ENCODE peak calls at places on chromosomes 2 and 18, in five cellular contexts. W, H, S, K and C are unnamed samples.

GRCh38 chr2:39688181-39688580 is 22.5 kb downstream of the TMEM178A start:
- DNase-seq in W (no peak), K (no peak), H (no peak), S (no peak), C (no peak)

GRCh38 chr2:11254100-11254536 is 90.3 kb downstream of the ROCK2 start:
- DNase-seq in W (no peak), S (no peak), K (no peak), H (no peak), C (no peak)

GRCh38 chr2:74036010-74036409 is 51.3 kb downstream of the TET3 start:
- DNase-seq in W (no peak), S (no peak), K (no peak), H (no peak), C (no peak)

GRCh38 chr18:77168666-77169358 is 36.2 kb upstream of the MBP start:
- DNase-seq in H (no peak), S (no peak), K (no peak), W (no peak), C (no peak)

GRCh38 chr18:13284330-13285027 is 65.9 kb downstream of the LDLRAD4 start:
- DNase-seq in W (no peak), K (no peak), S (no peak), H (no peak), C (no peak)

GRCh38 chr2:149953627-149954026 is 366.1 kb upstream of the MMADHC start:
- DNase-seq in S (no peak), H (no peak), W (no peak), K (no peak), C (no peak)

GRCh38 chr2:199757466-199757865 is 93.5 kb downstream of the FTCDNL1 start:
- DNase-seq in W (no peak), K (no peak), S (no peak), H (no peak), C (no peak)

GRCh38 chr2:181952413-181953226 is 33.0 kb upstream of the PPP1R1C start:
- DNase-seq in S (peak), H (no peak), K (no peak), W (no peak), C (no peak)

GRCh38 chr2:238483656-238484055 is 56.9 kb downstream of the ASB1 start:
- DNase-seq in H (no peak), W (no peak), K (no peak), S (no peak), C (no peak)

GRCh38 chr18:1252534-1252933 is 347.9 kb downstream of the ADCYAP1 start:
- DNase-seq in S (no peak), K (no peak), H (no peak), W (no peak), C (no peak)

GRCh38 chr18:6757966-6758365 is 28.4 kb downstream of the ARHGAP28 start:
- DNase-seq in W (no peak), K (peak), H (no peak), S (no peak), C (no peak)

GRCh38 chr18:78979058-78979680 is 449 bp upstream of the SALL3 start:
- DNase-seq in K (no peak), W (no peak), S (peak), H (no peak), C (no peak)

GRCh38 chr2:12284037-12284436 is 432.7 kb upstream of the TRIB2 start:
- DNase-seq in H (no peak), W (no peak), S (no peak), K (no peak), C (no peak)

GRCh38 chr2:239262484-239263230 is 138.2 kb downstream of the HDAC4 start:
- DNase-seq in W (no peak), K (no peak), S (no peak), H (no peak), C (no peak)

GRCh38 chr2:191645807-191646611 is 31.9 kb upstream of the NABP1 start:
- DNase-seq in K (no peak), H (peak), S (no peak), W (no peak), C (no peak)

GRCh38 chr18:70288851-70289328 is at the start of gene SOCS6:
- DNase-seq in S (peak), K (no peak), H (peak), W (peak), C (peak)

GRCh38 chr18:22412502-22412901 is 5.2 kb downstream of the CTAGE1 start:
- DNase-seq in K (no peak), S (no peak), H (no peak), W (no peak), C (no peak)

GRCh38 chr2:166671235-166671634 is 177.2 kb upstream of the SCN7A start:
- DNase-seq in H (no peak), K (no peak), S (no peak), W (no peak), C (no peak)

GRCh38 chr2:85769236-85769986 is 15.6 kb downstream of the ATOH8 start:
- DNase-seq in S (peak), H (peak), W (no peak), K (no peak), C (no peak)
- TF ChIP-seq CTCF in S (peak), H (no peak), W (peak), K (peak), C (peak)

DNA sequence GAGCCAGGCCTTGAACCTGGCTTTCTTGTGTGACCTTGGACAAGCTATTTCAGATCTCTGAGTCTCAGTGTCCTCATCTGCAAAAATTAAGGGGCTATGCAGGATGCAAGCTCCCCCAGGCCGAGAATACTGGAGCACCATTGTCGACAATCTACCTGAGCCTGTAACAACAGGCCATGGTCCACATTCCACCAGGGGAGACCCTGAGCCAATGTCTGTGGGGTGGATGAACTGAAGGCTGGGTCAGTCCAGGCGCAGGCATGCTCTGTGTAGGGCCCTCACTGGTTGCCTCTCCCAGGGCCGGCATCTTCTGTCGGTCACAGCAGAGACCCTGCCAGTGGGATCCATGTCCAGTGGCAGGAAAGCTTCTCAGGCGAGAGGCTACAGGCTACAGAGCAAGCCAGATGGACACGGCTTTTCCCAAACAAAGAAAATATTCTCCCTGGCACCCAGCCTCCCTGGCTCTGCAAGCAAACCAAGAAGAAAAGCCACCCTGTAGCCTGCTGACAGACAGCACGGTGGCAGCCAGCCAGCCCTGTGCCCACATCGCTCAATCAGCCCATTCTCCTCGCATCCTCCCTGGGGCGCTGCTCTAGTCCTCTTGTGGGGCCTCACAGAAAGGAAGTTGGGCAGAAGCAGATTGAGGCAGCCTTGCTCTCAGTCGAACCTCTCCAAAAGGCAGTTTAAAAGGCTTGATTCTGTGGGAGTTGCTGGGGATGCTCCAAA is 48.7 kb upstream of the FZD7 start:
- DNase-seq in H (no peak), S (no peak), K (no peak), W (no peak), C (no peak)
- TF ChIP-seq CTCF in H (no peak), S (no peak), K (no peak), W (no peak), C (no peak)

GRCh38 chr2:127064642-127065250 is 42.2 kb downstream of the BIN1 start:
- DNase-seq in W (peak), S (peak), K (peak), H (peak), C (peak)
- TF ChIP-seq CTCF in W (no peak), S (no peak), K (peak), H (no peak), C (peak)

GRCh38 chr2:30522421-30522820 is 75.4 kb downstream of the LCLAT1 start:
- DNase-seq in W (no peak), H (no peak), K (no peak), S (no peak), C (no peak)
- TF ChIP-seq CTCF in W (no peak), H (no peak), K (no peak), S (no peak), C (no peak)

GRCh38 chr2:53737091-53737490 is 30.5 kb upstream of the CHAC2 start:
- DNase-seq in H (no peak), W (no peak), S (no peak), K (no peak), C (no peak)

GRCh38 chr2:53744395-53745065 is 23.1 kb upstream of the CHAC2 start:
- DNase-seq in H (no peak), W (no peak), S (no peak), K (no peak), C (no peak)

GRCh38 chr2:53739057-53739456 is 28.5 kb upstream of the CHAC2 start:
- DNase-seq in K (no peak), W (no peak), S (no peak), H (no peak), C (no peak)

GRCh38 chr2:53740170-53740569 is 27.4 kb upstream of the CHAC2 start:
- DNase-seq in W (peak), H (no peak), S (peak), K (no peak), C (no peak)
- TF ChIP-seq CTCF in W (peak), H (peak), S (peak), K (peak), C (peak)

GRCh38 chr2:85648619-85649018 is 19.4 kb downstream of the SFTPB start:
- DNase-seq in S (peak), K (no peak), W (peak), H (peak), C (peak)
- TF ChIP-seq CTCF in S (peak), K (peak), W (peak), H (no peak), C (peak)

GRCh38 chr2:23400703-23401102 is 15.7 kb downstream of the KLHL29 start:
- DNase-seq in K (no peak), H (no peak), S (no peak), W (no peak), C (no peak)

GRCh38 chr2:23402205-23402740 is 17.3 kb downstream of the KLHL29 start:
- DNase-seq in W (no peak), S (no peak), K (no peak), H (no peak), C (no peak)

GRCh38 chr2:23397483-23397882 is 12.5 kb downstream of the KLHL29 start:
- DNase-seq in H (no peak), K (no peak), W (no peak), S (no peak), C (no peak)

GRCh38 chr2:23401427-23402204 is 16.6 kb downstream of the KLHL29 start:
- DNase-seq in W (no peak), S (no peak), H (no peak), K (no peak), C (no peak)

DNA sequence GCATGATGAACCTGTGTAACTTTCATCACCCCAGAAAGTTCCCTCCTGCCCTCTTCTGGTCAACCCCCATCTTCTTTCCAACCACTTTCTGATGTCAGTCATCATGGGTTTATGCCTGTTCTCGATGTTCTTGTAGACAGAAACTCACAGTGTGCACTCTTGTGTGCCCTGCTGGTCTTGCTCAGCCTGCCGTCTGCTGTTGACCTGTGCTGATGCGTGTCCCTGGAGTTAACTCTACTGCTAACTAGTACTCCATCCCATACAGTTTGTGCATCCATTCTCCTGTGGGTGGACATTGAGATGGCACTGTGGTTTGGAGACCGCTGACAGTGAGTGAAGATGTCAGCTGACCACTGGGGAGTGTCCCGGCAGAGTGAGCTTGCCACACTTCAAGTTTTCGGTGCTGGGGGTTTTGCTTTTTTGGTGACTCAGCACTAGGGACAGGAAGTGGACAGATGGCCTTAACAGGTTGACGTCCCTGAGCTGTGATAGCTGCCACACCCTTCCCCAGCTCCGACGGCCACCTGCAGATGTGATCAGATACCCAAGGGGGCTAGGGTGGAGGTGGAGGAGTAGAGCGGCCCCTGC is 14.8 kb downstream of the KLHL29 start:
- DNase-seq in S (no peak), K (no peak), H (no peak), W (no peak), C (no peak)
- TF ChIP-seq CTCF in S (no peak), K (no peak), H (no peak), W (no peak), C (no peak)

GRCh38 chr18:48711651-48712486 is 173.0 kb downstream of the CTIF start:
- DNase-seq in K (no peak), S (peak), H (no peak), W (no peak), C (no peak)
- TF ChIP-seq CTCF in K (peak), S (peak), H (no peak), W (peak), C (peak)

GRCh38 chr2:241859017-241859435 is 332 bp upstream of the PDCD1 start:
- DNase-seq in W (no peak), H (no peak), K (no peak), S (no peak), C (no peak)

GRCh38 chr2:241861264-241861663 is 2.6 kb upstream of the PDCD1 start:
- DNase-seq in W (no peak), S (no peak), H (no peak), K (no peak), C (no peak)

GRCh38 chr2:241860184-241861078 is 1.7 kb upstream of the PDCD1 start:
- DNase-seq in S (no peak), W (no peak), H (no peak), K (no peak), C (no peak)

GRCh38 chr2:241858206-241859016 is at the start of gene PDCD1:
- DNase-seq in W (no peak), K (no peak), H (no peak), S (peak), C (no peak)

GRCh38 chr2:241859436-241860183 is 916 bp upstream of the PDCD1 start:
- DNase-seq in S (no peak), W (no peak), H (no peak), K (no peak), C (no peak)
- TF ChIP-seq CTCF in S (peak), W (peak), H (no peak), K (peak), C (peak)

DNA sequence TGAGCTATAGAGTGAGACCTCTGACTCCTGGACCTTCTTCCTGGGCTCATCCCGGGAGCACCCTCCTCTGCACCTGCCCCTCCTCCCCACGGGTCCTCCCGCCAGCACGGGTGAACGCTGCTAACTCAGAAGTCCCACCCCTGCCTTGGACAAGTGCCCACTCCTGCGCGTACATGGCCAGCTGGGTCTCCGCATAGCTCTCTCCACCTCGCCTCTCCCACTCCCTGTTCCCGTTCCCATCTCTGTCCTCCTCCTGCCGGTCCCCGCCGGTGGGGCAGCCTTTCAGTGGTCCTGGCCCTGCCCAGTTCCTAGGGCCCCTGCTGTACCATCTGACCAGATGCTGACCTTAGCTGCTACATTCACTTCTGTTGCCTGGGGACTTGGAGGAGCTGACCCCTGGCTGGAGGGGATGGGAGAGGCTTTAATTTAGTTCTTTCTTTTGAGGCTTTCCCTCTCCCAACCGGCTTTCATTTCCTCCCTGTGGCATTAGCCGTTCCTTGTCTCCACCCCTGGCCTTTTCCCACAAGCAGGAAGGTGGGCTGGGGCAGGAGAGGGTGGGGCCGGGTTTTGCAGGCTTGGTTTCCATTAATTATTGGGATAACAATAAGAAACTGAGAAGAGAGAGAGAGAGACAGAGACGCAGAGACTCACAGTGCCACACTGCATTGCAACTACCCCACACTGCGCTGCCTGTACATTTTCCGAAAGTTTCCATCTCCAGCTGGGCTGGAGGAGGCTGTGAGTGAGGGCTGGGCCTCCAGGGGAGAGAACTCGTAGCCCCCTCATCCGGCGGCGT is 136.2 kb downstream of the SH3BP4 start:
- DNase-seq in S (no peak), W (no peak), H (no peak), K (no peak), C (no peak)
- TF ChIP-seq CTCF in S (peak), W (peak), H (no peak), K (no peak), C (no peak)